ENCODE peak calls at places on chromosomes 1 and 21, in six cellular contexts. O, C, E, P, K and A are unnamed samples.

GRCh38 chr21:36902793-36903192 is 63.7 kb downstream of the HLCS start:
- DNase-seq in P (no peak), E (peak), C (no peak), K (no peak), O (no peak), A (no peak)

GRCh38 chr21:19900149-19900548 is 1098.1 kb upstream of the NCAM2 start:
- DNase-seq in C (no peak), O (no peak), K (no peak), E (no peak), P (no peak), A (no peak)

GRCh38 chr1:81466970-81467369 is 333.8 kb upstream of the ADGRL2 start:
- DNase-seq in K (no peak), C (no peak), E (no peak), P (no peak), O (no peak), A (no peak)

GRCh38 chr1:79852004-79852403 is 845.5 kb upstream of the ADGRL4 start:
- DNase-seq in C (no peak), O (no peak), E (no peak), P (no peak), K (no peak), A (peak)

GRCh38 chr1:45359882-45360513 is 19.8 kb upstream of the MUTYH start:
- DNase-seq in C (peak), K (peak), P (peak), O (no peak), E (peak), A (no peak)

GRCh38 chr1:47434051-47434842 is 3.6 kb upstream of the FOXD2 start:
- DNase-seq in P (peak), E (peak), K (no peak), O (no peak), C (peak), A (no peak)

GRCh38 chr21:16455978-16456377 is 726.2 kb downstream of the USP25 start:
- DNase-seq in O (no peak), C (no peak), P (no peak), E (no peak), K (no peak), A (no peak)

GRCh38 chr1:242731446-242731845 is 206.9 kb upstream of the PLD5 start:
- DNase-seq in E (no peak), O (no peak), K (no peak), C (no peak), P (no peak), A (no peak)

GRCh38 chr1:171756856-171757255 is 15.0 kb upstream of the VAMP4 start:
- DNase-seq in C (no peak), O (no peak), P (no peak), K (no peak), E (no peak), A (no peak)

GRCh38 chr1:31227891-31228290 is 11.8 kb downstream of the NKAIN1 start:
- DNase-seq in E (no peak), P (no peak), K (no peak), O (no peak), C (no peak), A (no peak)

GRCh38 chr21:18354947-18355346 is 48.6 kb downstream of the TMPRSS15 start:
- DNase-seq in O (no peak), P (no peak), K (no peak), E (no peak), C (no peak), A (no peak)

GRCh38 chr1:231153726-231154125 is 8.1 kb upstream of the TRIM67 start:
- DNase-seq in C (no peak), P (no peak), K (no peak), E (no peak), O (no peak), A (no peak)

GRCh38 chr1:7582439-7582972 is 188.6 kb upstream of the VAMP3 start:
- DNase-seq in C (no peak), P (no peak), E (no peak), K (no peak), O (no peak), A (peak)

GRCh38 chr1:25811384-25812082 is 8.2 kb upstream of the MTFR1L start:
- DNase-seq in E (no peak), K (no peak), P (no peak), O (no peak), C (no peak), A (no peak)

GRCh38 chr1:158101944-158102343 is 78.8 kb upstream of the CD1D start:
- DNase-seq in K (no peak), O (peak), E (peak), P (no peak), C (peak), A (no peak)

GRCh38 chr1:158104891-158105290 is 75.8 kb upstream of the CD1D start:
- DNase-seq in K (no peak), P (no peak), E (no peak), C (no peak), O (no peak), A (no peak)

GRCh38 chr1:158103860-158104522 is 76.7 kb upstream of the CD1D start:
- DNase-seq in C (no peak), K (no peak), O (no peak), P (no peak), E (no peak), A (no peak)

GRCh38 chr1:158101455-158101854 is 79.2 kb upstream of the CD1D start:
- DNase-seq in O (no peak), E (no peak), C (no peak), P (no peak), K (no peak), A (no peak)

GRCh38 chr1:158103275-158103674 is 77.4 kb upstream of the CD1D start:
- DNase-seq in E (no peak), O (no peak), P (no peak), K (no peak), C (no peak), A (no peak)
- H3K4me3 ChIP-seq in E (no peak), O (no peak), P (no peak), K (no peak), C (no peak), A (no peak)

GRCh38 chr1:3064901-3065300 is 4.1 kb upstream of the PRDM16 start:
- DNase-seq in P (no peak), C (no peak), O (no peak), K (no peak), E (no peak), A (no peak)
- H3K4me3 ChIP-seq in P (no peak), C (no peak), O (no peak), K (no peak), E (no peak), A (no peak)

DNA sequence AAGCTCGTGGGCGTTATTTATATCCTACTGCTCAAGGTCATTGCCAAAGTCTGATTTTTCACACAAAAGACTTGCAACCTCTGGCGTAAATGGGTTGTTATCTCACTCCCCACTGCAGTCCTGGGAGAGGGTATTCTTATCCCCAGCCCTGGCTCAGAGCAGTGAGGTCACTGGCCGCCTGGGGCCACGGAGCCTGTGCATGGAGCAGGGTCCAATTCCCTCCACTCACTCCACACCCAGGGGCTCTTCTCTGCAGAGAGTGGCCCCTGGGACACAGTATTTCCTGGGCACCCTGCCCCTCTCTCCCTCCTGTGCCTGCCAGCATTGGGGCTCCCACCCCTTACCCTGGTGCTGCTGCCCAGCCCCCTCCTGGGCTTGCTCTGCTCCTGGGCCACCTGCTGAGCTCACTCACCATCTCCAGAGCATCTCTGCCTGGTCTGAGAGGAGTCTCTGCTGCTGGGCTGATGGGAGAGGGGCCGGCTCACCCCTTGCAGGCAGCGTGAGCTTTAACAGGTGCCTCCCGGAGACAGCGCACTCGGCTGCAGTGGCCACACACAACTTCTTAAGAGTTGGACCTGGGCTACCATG is 721.8 kb downstream of the MATN1 start:
- DNase-seq in E (no peak), C (no peak), P (no peak), O (no peak), K (no peak), A (no peak)
- H3K4me3 ChIP-seq in E (no peak), C (no peak), P (no peak), O (no peak), K (no peak), A (no peak)

GRCh38 chr21:39452207-39452964 is 616 bp downstream of the SH3BGR start:
- DNase-seq in K (no peak), C (no peak), E (peak), P (no peak), O (no peak), A (no peak)
- H3K4me3 ChIP-seq in K (peak), C (no peak), E (peak), P (peak), O (no peak), A (no peak)

DNA sequence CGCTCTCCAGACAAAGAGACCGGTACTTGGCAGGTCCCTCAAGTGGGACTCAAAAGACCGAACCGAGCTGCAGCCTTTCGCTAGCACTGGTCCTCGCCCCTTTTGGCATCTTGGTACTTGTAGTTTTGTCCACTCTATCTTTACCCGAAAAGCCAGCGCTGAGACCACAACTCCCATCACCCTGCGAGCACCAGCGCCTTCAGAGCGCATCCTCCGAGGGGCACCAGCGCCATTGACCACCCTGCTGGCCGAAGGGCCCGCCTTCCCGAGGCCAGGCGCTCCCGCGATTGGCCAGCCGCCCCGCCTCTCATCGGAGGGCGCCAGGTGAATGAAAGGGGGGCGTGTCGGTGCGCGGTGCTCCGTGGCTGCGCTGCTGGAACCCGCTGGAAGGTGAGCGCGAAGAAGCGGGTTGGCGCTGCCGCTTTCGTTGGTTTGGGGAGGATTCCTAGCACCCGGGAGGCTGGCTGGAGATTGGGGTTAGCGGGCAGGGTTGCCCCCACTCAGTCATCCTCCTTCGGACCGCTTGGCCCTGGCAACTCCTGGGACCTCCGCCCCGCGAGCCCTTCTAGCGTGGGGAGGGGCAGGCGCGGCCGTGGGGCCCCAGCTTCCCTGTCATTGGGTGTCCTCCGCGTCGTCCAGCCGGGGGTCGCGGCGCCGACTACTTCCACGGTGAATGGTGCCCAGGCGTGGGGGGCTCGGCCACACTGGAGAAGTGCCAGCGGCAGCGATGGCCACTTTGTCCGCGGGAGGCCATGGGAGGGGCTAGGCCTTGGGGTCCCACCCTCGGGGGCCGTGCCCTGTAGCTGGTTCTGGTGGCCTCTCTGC is at the start of gene ZBTB8B:
- DNase-seq in E (peak), P (peak), K (peak), C (peak), O (no peak), A (no peak)
- H3K4me3 ChIP-seq in E (peak), P (peak), K (peak), C (peak), O (peak), A (no peak)

DNA sequence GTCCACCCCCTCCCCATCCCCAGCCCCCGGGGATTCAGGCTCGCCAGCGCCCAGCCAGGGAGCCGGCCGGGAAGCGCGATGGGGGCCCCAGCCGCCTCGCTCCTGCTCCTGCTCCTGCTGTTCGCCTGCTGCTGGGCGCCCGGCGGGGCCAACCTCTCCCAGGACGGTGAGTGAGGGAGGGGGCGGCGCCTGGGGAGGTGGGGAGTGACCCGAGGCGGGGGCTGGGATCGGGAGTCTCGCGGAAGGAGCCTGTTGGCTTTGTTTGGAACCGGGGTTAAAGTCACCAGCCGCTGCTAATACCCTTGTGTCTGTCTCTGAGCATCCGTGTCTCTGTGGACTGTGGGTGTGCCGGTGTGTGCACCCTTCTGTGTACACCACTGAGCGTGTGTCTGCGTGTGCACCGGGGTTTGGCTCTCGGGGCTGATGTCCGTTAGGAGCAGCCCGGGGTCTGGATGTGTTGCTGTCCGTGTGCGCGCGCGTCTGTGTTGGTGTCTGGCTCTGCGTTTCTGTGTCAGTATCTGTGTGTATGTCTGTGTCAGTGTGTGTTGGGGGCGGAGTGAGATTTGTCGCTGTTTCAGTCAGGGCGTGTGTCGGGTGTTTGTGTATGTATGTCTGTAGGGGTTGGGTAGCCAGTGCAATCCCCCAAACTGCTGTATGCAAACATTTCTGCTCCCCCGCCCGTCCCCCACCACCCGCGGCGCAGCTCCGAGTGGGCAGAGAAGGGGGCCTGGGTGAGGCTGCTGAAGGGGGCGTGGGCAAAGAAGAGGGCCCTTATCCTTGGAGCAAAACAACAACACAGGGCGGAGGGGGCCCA is 480 bp downstream of the CADM3 start:
- DNase-seq in K (no peak), P (peak), E (peak), C (no peak), O (no peak), A (no peak)
- H3K4me3 ChIP-seq in K (peak), P (peak), E (peak), C (peak), O (no peak), A (no peak)

DNA sequence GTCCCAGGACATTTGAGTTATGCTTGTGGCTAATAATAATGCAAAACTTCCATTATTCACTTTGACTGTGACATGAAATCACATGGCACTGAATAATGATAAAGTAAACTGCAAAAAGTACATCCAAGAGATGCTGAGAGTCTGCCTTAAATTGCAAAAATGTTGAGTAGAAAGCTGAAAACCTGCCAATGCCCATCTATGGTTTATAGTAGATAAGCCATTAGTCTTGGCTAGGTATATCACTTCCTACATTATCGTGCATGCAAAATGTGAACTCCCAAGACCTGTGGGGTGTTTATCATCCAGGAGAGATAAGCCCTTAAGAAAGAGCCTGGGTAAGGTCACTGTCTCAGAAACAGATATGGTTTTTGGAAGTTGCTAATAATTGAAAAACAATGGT is 208.7 kb upstream of the DPYD start:
- DNase-seq in O (no peak), E (no peak), P (no peak), C (no peak), K (no peak), A (no peak)
- H3K4me3 ChIP-seq in O (no peak), E (no peak), P (no peak), C (no peak), K (no peak), A (no peak)

GRCh38 chr1:243802736-243803135 is 47.3 kb downstream of the AKT3 start:
- DNase-seq in E (no peak), P (no peak), C (no peak), K (no peak), O (no peak), A (no peak)

GRCh38 chr1:243796016-243796415 is 54.0 kb downstream of the AKT3 start:
- DNase-seq in C (no peak), O (no peak), E (no peak), P (no peak), K (no peak), A (no peak)

GRCh38 chr1:243799908-243800307 is 50.1 kb downstream of the AKT3 start:
- DNase-seq in P (no peak), E (peak), C (no peak), O (no peak), K (no peak), A (no peak)

GRCh38 chr1:243801378-243801777 is 48.7 kb downstream of the AKT3 start:
- DNase-seq in K (no peak), E (no peak), P (no peak), O (no peak), C (no peak), A (no peak)

GRCh38 chr1:243798726-243799125 is 51.3 kb downstream of the AKT3 start:
- DNase-seq in C (no peak), K (no peak), O (peak), P (no peak), E (peak), A (no peak)
- H3K4me3 ChIP-seq in C (no peak), K (no peak), O (no peak), P (no peak), E (no peak), A (no peak)

DNA sequence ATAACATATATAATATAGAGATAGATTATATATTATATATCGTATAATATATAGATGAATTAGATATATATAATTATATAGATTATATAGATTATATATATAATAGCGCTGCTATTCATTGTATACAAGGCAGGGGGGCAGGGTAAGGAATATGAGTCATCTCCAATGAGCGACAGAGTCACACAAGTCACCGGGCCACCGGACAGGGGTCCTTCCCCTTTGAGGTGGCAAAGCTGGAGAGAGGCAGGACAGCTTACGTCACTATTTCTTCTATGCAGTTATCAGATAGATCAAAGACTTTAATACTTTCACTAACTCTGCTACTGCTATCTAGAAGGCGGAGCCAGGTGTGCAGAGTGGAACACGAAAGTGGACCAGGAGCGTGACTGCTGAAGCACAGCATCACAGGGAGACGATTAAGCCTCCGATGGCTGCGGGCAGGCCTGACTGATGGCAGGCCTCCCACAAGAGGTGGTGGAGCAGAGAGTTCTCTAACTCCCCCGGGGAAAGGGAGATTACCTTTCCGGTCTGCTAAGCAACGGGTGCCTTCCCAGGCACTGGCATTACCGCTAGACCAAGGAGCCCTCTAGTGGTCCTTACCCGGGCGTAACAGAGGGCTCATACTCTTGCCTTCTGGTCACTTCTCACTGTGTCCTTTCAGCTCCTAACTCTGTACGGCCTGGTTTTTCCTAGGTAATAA is 2154.7 kb downstream of the MRPL39 start:
- DNase-seq in E (no peak), K (no peak), C (peak), O (no peak), P (no peak), A (peak)
- H3K4me3 ChIP-seq in E (no peak), K (no peak), C (no peak), O (no peak), P (no peak), A (no peak)